ENCODE peak calls at places on chromosomes 5 and 9, in four cellular contexts. One of them, this sample, is unnamed.
A peak's percentile ranks its signal among the peaks of the same experiment; 100 is the strongest.

GRCh38 chr9:117722108-117722761 is 18.0 kb downstream of the TLR4 start:
- DNase-seq in K562: no peak
- DNase-seq in HepG2: no peak
- DNase-seq in GM12878: no peak
- DNase-seq in this sample: no peak

GRCh38 chr9:488448-488847 is 273.8 kb downstream of the DOCK8 start:
- DNase-seq in GM12878: no peak
- DNase-seq in HepG2: no peak
- DNase-seq in K562: no peak
- DNase-seq in this sample: no peak

GRCh38 chr9:24582363-24583126 is 36.8 kb upstream of the IZUMO3 start:
- DNase-seq in K562: no peak
- DNase-seq in HepG2: no peak
- DNase-seq in GM12878: no peak
- DNase-seq in this sample: no peak

GRCh38 chr5:166961028-166961427 is 1330.4 kb upstream of the WWC1 start:
- DNase-seq in K562: no peak
- DNase-seq in GM12878: no peak
- DNase-seq in HepG2: no peak
- DNase-seq in this sample: no peak

GRCh38 chr5:3186711-3187450 is 408.8 kb upstream of the IRX1 start:
- DNase-seq in HepG2: no peak
- DNase-seq in GM12878: no peak
- DNase-seq in K562: no peak
- DNase-seq in this sample: no peak

GRCh38 chr9:110999379-110999778 is 38.9 kb downstream of the LPAR1 start:
- DNase-seq in HepG2: no peak
- DNase-seq in K562: no peak
- DNase-seq in GM12878: no peak
- DNase-seq in this sample: no peak

GRCh38 chr9:108612510-108612909 is 243.3 kb downstream of the ACTL7B start:
- DNase-seq in GM12878: no peak
- DNase-seq in HepG2: no peak
- DNase-seq in K562: no peak
- DNase-seq in this sample: no peak

GRCh38 chr9:24698864-24699518 is 153.3 kb upstream of the IZUMO3 start:
- DNase-seq in GM12878: no peak
- DNase-seq in K562: no peak
- DNase-seq in HepG2: no peak
- DNase-seq in this sample: no peak

GRCh38 chr5:109689740-109690455 is at the start of gene MAN2A1:
- DNase-seq in HepG2: peak; percentile 44
- DNase-seq in GM12878: no peak
- DNase-seq in K562: peak; percentile 81
- DNase-seq in this sample: peak; percentile 58

GRCh38 chr5:78747703-78748359 is 99.3 kb upstream of the LHFPL2 start:
- DNase-seq in K562: no peak
- DNase-seq in GM12878: no peak
- DNase-seq in HepG2: no peak
- DNase-seq in this sample: no peak

GRCh38 chr5:169629847-169630548 is 7.1 kb upstream of the DOCK2 start:
- DNase-seq in GM12878: no peak
- DNase-seq in HepG2: peak; percentile 21
- DNase-seq in K562: no peak
- DNase-seq in this sample: no peak

GRCh38 chr5:177332031-177332895 is 19.2 kb downstream of the LMAN2 start:
- DNase-seq in K562: no peak
- DNase-seq in HepG2: no peak
- DNase-seq in GM12878: no peak
- DNase-seq in this sample: no peak

GRCh38 chr9:121566401-121567141 is 66.9 kb upstream of the GGTA1 start:
- DNase-seq in K562: no peak
- DNase-seq in HepG2: no peak
- DNase-seq in GM12878: no peak
- DNase-seq in this sample: no peak

GRCh38 chr5:151569132-151570046 is 21.7 kb downstream of the FAT2 start:
- DNase-seq in GM12878: peak; percentile 35
- DNase-seq in K562: no peak
- DNase-seq in HepG2: no peak
- DNase-seq in this sample: no peak

GRCh38 chr5:42268630-42269029 is 154.6 kb upstream of the GHR start:
- DNase-seq in HepG2: no peak
- DNase-seq in GM12878: no peak
- DNase-seq in K562: no peak
- DNase-seq in this sample: no peak

GRCh38 chr5:65776707-65777141 is 54.7 kb downstream of the NLN start:
- DNase-seq in K562: no peak
- DNase-seq in GM12878: no peak
- DNase-seq in HepG2: no peak
- DNase-seq in this sample: no peak

GRCh38 chr9:13974891-13975290 is 339.1 kb downstream of the NFIB start:
- DNase-seq in HepG2: no peak
- DNase-seq in K562: no peak
- DNase-seq in GM12878: no peak
- DNase-seq in this sample: no peak

GRCh38 chr5:52798952-52799351 is 11.2 kb downstream of the ITGA1 start:
- DNase-seq in K562: no peak
- DNase-seq in GM12878: no peak
- DNase-seq in HepG2: no peak
- DNase-seq in this sample: no peak

GRCh38 chr5:52801329-52801728 is 13.6 kb downstream of the ITGA1 start:
- DNase-seq in K562: peak; percentile 11
- DNase-seq in GM12878: no peak
- DNase-seq in HepG2: no peak
- DNase-seq in this sample: no peak

GRCh38 chr5:52800394-52801213 is 12.9 kb downstream of the ITGA1 start:
- DNase-seq in GM12878: no peak
- DNase-seq in K562: peak; percentile 63
- DNase-seq in HepG2: peak; percentile 69
- DNase-seq in this sample: peak; percentile 37

GRCh38 chr5:52799983-52800393 is 12.3 kb downstream of the ITGA1 start:
- DNase-seq in HepG2: peak; percentile 86
- DNase-seq in GM12878: peak; percentile 83
- DNase-seq in K562: peak; percentile 94
- DNase-seq in this sample: peak; percentile 94

GRCh38 chr5:52799358-52799982 is 11.8 kb downstream of the ITGA1 start:
- DNase-seq in HepG2: peak; percentile 72
- DNase-seq in K562: no peak
- DNase-seq in GM12878: no peak
- DNase-seq in this sample: peak; percentile 18
- TF ChIP-seq TARDBP in HepG2: no peak
- TF ChIP-seq TARDBP in K562: no peak
- TF ChIP-seq TARDBP in GM12878: no peak
- TF ChIP-seq TARDBP in this sample: no peak

GRCh38 chr5:880816-881550 is 11.6 kb downstream of the BRD9 start:
- DNase-seq in HepG2: no peak
- DNase-seq in GM12878: no peak
- DNase-seq in K562: no peak
- DNase-seq in this sample: no peak
- TF ChIP-seq SP1 in HepG2: no peak
- TF ChIP-seq SP1 in GM12878: no peak
- TF ChIP-seq SP1 in K562: no peak
- TF ChIP-seq SP1 in this sample: no peak

DNA sequence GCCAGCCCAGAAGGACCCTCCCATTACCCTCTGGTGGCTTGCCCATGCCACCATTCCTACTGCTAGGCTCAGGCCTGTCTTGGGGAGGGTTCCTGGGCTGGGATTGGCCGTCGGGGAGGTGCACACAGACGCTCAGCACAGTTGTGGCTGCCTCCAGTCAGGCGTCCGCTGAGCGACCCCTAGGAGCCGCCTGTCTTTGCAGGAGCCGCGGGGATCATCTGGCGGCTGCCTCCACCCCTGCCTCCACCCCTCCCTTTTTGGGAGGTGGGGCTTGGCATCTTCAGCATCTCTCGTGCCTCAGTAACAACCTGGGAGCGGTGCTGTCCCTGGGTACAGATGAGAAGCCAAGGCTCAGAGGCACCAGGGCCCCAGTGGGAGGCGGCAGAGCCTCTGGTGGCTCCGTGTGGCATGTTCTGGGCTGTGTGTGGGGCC is 39.6 kb downstream of the RXRA start:
- DNase-seq in K562: peak; percentile 45
- DNase-seq in HepG2: no peak
- DNase-seq in GM12878: no peak
- DNase-seq in this sample: no peak
- TF ChIP-seq BHLHE40 in K562: no peak
- TF ChIP-seq BHLHE40 in HepG2: no peak
- TF ChIP-seq BHLHE40 in GM12878: no peak
- TF ChIP-seq BHLHE40 in this sample: no peak

DNA sequence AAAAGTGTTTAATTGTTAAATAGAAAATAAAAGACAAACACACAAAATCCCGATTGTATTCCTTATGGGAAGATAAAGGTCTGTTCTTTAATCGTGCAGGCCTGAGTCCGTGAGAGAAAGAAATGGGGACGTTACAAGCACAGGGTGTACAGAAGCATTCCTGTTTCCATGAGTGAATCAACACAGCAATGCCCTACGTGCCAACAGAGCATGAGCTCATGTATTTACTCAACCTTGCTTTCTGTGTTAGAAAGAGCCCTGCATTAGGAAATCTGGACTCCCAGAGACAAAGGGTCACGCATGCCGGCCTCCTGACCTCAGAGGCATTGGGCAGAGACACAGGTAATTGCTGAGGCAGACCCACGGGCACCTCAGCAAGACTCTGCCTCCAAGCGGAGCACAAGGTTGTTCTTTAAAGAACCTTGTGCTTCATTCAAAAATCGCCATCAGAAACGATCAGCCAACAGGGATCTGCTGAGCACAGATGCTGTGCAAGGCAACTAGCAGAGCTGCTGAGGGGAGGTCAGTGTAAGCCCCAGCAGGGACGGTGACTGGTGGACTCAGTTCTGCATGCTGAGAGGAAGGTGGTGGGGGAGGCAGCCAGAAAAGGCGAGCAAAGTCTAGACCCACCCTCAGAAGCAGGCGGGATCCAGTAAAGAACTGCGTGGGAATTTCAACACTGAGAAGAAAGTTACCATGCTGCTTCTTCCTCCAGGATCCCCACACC is 101.0 kb downstream of the TLE1 start:
- DNase-seq in GM12878: no peak
- DNase-seq in HepG2: peak; percentile 99
- DNase-seq in K562: no peak
- DNase-seq in this sample: no peak
- TF ChIP-seq TARDBP in GM12878: no peak
- TF ChIP-seq TARDBP in HepG2: peak; percentile 58
- TF ChIP-seq TARDBP in K562: no peak
- TF ChIP-seq TARDBP in this sample: no peak